ENCODE peak calls at places on chromosomes 1 and 21, in five cellular contexts. One of them, this sample, is unnamed.

GRCh38 chr1:164611754-164612642 is 53.0 kb downstream of the PBX1 start:
- DNase-seq in cardiac muscle cell: peak; percentile 68
- DNase-seq in left ventricle myocardium inferior: no peak
- DNase-seq in heart left ventricle: no peak
- DNase-seq in dorsolateral prefrontal cortex: no peak
- DNase-seq in this sample: peak; percentile 82

GRCh38 chr1:229159668-229160544 is 111.0 kb upstream of the RAB4A start:
- DNase-seq in cardiac muscle cell: no peak
- DNase-seq in left ventricle myocardium inferior: no peak
- DNase-seq in heart left ventricle: no peak
- DNase-seq in dorsolateral prefrontal cortex: no peak
- DNase-seq in this sample: no peak

GRCh38 chr21:46080171-46081021 is 17.5 kb upstream of the COL6A2 start:
- DNase-seq in cardiac muscle cell: peak; percentile 13
- DNase-seq in left ventricle myocardium inferior: peak; percentile 75
- DNase-seq in heart left ventricle: peak; percentile 82
- DNase-seq in dorsolateral prefrontal cortex: no peak
- DNase-seq in this sample: no peak

GRCh38 chr1:212752934-212753497 is 38.6 kb downstream of the NSL1 start:
- DNase-seq in cardiac muscle cell: no peak
- DNase-seq in left ventricle myocardium inferior: no peak
- DNase-seq in heart left ventricle: no peak
- DNase-seq in dorsolateral prefrontal cortex: no peak
- DNase-seq in this sample: no peak

GRCh38 chr1:235011599-235012435 is 116.8 kb downstream of the TOMM20 start:
- DNase-seq in cardiac muscle cell: no peak
- DNase-seq in left ventricle myocardium inferior: peak; percentile 55
- DNase-seq in heart left ventricle: peak; percentile 85
- DNase-seq in dorsolateral prefrontal cortex: peak; percentile 70
- DNase-seq in this sample: peak; percentile 92

GRCh38 chr1:40257313-40257687 is 736 bp upstream of the ZMPSTE24 start:
- DNase-seq in cardiac muscle cell: no peak
- DNase-seq in left ventricle myocardium inferior: no peak
- DNase-seq in heart left ventricle: no peak
- DNase-seq in dorsolateral prefrontal cortex: no peak
- DNase-seq in this sample: no peak

GRCh38 chr1:202861420-202862121 is 27.4 kb downstream of the RABIF start:
- DNase-seq in cardiac muscle cell: peak; percentile 98
- DNase-seq in left ventricle myocardium inferior: peak; percentile 94
- DNase-seq in heart left ventricle: peak; percentile 95
- DNase-seq in dorsolateral prefrontal cortex: peak; percentile 94
- DNase-seq in this sample: peak; percentile 97

GRCh38 chr21:39564200-39564599 is 48.5 kb upstream of the B3GALT5 start:
- DNase-seq in cardiac muscle cell: no peak
- DNase-seq in left ventricle myocardium inferior: peak; percentile 42
- DNase-seq in heart left ventricle: peak; percentile 81
- DNase-seq in dorsolateral prefrontal cortex: peak; percentile 21
- DNase-seq in this sample: no peak

GRCh38 chr1:37478890-37479254 is 4.5 kb downstream of the ZC3H12A start:
- DNase-seq in cardiac muscle cell: no peak
- DNase-seq in left ventricle myocardium inferior: no peak
- DNase-seq in heart left ventricle: no peak
- DNase-seq in dorsolateral prefrontal cortex: no peak
- DNase-seq in this sample: no peak

GRCh38 chr1:213689260-213689659 is 298.5 kb upstream of the PROX1 start:
- DNase-seq in cardiac muscle cell: no peak
- DNase-seq in left ventricle myocardium inferior: no peak
- DNase-seq in heart left ventricle: no peak
- DNase-seq in dorsolateral prefrontal cortex: no peak
- DNase-seq in this sample: no peak

DNA sequence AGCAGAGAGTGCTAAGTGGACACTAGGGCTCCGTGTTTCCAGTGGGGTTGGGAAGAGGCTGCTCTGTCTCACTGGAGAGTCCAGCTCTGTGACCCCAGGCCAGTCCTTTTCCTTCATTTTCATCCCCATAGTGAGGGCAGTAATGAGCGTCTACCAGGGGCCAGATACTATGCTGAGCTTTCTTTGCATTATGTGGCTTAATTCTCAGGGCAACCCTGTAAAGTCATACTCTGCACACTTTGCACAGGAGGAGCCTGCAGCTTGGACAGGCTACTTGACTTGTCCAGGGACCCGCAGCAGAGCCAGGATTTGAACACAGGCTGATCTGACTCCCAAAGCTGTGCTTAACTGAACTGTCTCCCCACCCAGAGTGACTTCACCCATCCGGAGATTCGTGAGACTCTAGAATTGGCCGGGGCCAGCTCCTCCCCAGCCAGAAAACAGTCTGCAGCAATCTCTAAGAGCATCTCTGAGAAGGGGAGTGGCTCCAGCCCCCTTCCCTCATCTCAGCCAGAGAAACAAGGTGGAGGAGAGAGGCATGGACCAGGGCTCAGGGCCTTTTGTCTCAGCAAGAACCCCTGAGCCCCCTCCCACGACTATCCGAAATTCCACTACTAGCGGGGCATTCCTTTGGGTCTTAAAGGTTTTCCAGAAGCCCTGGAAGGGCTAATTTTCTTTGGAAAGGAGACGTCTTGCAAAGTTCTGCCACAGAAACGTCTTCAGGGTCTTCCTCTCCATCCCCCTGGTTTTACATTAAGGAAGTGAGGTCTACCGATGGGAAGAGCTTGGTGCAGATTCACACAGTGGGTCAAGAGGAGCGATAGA is 864 bp upstream of the FNDC5 start:
- DNase-seq in cardiac muscle cell: no peak
- DNase-seq in left ventricle myocardium inferior: no peak
- DNase-seq in heart left ventricle: peak; percentile 35
- DNase-seq in dorsolateral prefrontal cortex: no peak
- DNase-seq in this sample: no peak
- H3K27ac ChIP-seq in cardiac muscle cell: no peak overlapping the region
- H3K27ac ChIP-seq in left ventricle myocardium inferior: peak overlapping the region; percentile 73
- H3K27ac ChIP-seq in heart left ventricle: peak overlapping the region; percentile 56
- H3K27ac ChIP-seq in dorsolateral prefrontal cortex: peak overlapping the region; percentile 65
- H3K27ac ChIP-seq in this sample: no peak overlapping the region

DNA sequence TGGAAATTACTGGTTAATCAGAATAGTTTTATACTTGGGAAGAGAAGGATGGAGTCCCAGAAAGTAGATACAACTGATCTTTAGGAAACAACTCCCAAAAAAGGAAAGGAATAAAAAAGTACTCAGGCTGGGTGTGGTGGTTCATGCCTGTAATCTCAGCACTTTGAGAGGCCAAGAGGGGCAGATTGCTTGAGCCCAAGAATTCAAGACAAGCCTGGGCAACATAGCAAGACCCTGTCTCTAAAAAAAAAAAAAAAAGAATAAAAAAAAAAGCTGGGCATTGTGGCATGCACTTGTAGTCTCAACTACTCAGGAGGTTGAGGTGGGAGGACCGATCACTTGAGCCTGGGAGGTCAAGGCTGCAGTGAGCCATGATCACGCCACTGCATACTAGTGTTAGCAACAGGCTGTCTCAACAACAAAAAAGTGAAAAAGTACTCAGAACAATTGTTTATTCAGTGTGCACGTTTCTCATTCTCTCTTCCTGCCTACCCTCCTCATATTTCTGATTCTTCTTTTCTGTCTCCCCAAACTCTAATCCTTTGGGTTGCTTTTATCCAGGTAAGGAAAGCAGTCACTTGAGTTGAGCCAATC is 2.2 kb upstream of the DHCR24 start:
- DNase-seq in cardiac muscle cell: no peak
- DNase-seq in left ventricle myocardium inferior: no peak
- DNase-seq in heart left ventricle: no peak
- DNase-seq in dorsolateral prefrontal cortex: no peak
- DNase-seq in this sample: no peak
- H3K27ac ChIP-seq in cardiac muscle cell: no peak overlapping the region
- H3K27ac ChIP-seq in left ventricle myocardium inferior: no peak overlapping the region
- H3K27ac ChIP-seq in heart left ventricle: no peak overlapping the region
- H3K27ac ChIP-seq in dorsolateral prefrontal cortex: no peak overlapping the region
- H3K27ac ChIP-seq in this sample: no peak overlapping the region

GRCh38 chr1:208187499-208188041 is 56.6 kb downstream of the PLXNA2 start:
- DNase-seq in cardiac muscle cell: no peak
- DNase-seq in left ventricle myocardium inferior: no peak
- DNase-seq in heart left ventricle: no peak
- DNase-seq in dorsolateral prefrontal cortex: no peak
- DNase-seq in this sample: no peak

GRCh38 chr1:208185801-208186201 is 58.4 kb downstream of the PLXNA2 start:
- DNase-seq in cardiac muscle cell: no peak
- DNase-seq in left ventricle myocardium inferior: no peak
- DNase-seq in heart left ventricle: no peak
- DNase-seq in dorsolateral prefrontal cortex: no peak
- DNase-seq in this sample: no peak

GRCh38 chr1:208182880-208183279 is 61.3 kb downstream of the PLXNA2 start:
- DNase-seq in cardiac muscle cell: no peak
- DNase-seq in left ventricle myocardium inferior: no peak
- DNase-seq in heart left ventricle: no peak
- DNase-seq in dorsolateral prefrontal cortex: no peak
- DNase-seq in this sample: no peak

GRCh38 chr1:208183977-208184901 is 59.9 kb downstream of the PLXNA2 start:
- DNase-seq in cardiac muscle cell: no peak
- DNase-seq in left ventricle myocardium inferior: no peak
- DNase-seq in heart left ventricle: peak; percentile 46
- DNase-seq in dorsolateral prefrontal cortex: peak; percentile 68
- DNase-seq in this sample: peak; percentile 99

GRCh38 chr1:208184993-208185703 is 59.0 kb downstream of the PLXNA2 start:
- DNase-seq in cardiac muscle cell: no peak
- DNase-seq in left ventricle myocardium inferior: no peak
- DNase-seq in heart left ventricle: no peak
- DNase-seq in dorsolateral prefrontal cortex: no peak
- DNase-seq in this sample: no peak
- H3K27ac ChIP-seq in cardiac muscle cell: no peak overlapping the region
- H3K27ac ChIP-seq in left ventricle myocardium inferior: peak overlapping the region; percentile 67
- H3K27ac ChIP-seq in heart left ventricle: no peak overlapping the region
- H3K27ac ChIP-seq in dorsolateral prefrontal cortex: peak overlapping the region; percentile 27
- H3K27ac ChIP-seq in this sample: peak overlapping the region; percentile 97

DNA sequence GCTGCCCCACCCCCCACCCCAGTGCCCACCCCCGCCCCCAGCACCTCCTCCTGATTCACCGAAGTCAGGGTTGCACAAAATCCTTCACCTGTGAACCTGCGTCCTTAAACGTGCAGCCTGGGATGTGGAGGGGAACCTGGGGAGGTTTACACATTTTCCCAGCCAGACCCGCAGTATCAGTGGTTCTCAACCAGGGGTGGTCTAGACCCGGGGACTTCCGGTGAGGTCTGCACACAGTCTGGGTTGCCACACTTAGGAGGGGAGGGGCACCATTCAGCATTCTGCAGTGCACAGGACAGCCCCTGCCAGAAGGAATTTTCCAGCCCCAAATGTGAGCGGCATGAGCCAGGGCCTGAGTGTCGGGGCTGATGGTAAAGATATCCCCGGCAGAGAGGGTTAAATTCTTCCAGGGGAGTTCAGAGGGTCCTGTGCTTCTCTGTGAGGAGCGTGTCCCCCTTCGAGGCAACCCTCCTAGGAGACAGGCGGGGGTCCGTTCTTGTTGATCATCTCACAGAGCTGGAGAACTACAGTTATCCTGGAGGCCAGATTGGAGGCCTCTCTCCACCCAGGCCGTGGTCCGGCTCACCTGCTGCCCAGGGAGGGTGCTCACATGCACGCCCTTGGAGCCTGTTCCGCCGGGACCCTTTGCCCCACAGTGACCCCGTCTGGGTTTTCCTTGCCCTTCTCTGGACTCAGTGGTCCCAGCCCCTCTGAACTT is 113.6 kb downstream of the SIK1 start:
- DNase-seq in cardiac muscle cell: no peak
- DNase-seq in left ventricle myocardium inferior: no peak
- DNase-seq in heart left ventricle: no peak
- DNase-seq in dorsolateral prefrontal cortex: no peak
- DNase-seq in this sample: no peak
- H3K27ac ChIP-seq in cardiac muscle cell: no peak overlapping the region
- H3K27ac ChIP-seq in left ventricle myocardium inferior: no peak overlapping the region
- H3K27ac ChIP-seq in heart left ventricle: no peak overlapping the region
- H3K27ac ChIP-seq in dorsolateral prefrontal cortex: no peak overlapping the region
- H3K27ac ChIP-seq in this sample: peak overlapping the region; percentile 93

DNA sequence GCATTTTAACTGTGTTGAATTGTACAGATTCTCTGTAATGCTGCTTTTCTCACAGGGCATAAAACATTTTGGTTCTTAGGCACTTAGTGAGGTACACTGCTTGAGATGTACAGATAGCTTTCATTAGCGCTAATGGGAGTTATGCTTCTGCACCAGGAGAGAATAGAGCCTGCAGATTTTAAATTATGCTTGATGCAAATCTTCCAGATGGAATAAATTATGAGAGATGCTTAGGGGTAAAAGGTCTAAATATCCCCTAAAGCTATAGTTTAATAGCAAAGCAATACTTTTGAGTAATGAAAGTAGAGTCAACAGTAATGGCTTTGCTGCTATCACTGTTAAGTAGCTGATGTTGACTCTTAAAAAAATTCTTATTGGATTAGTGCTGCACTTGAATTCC is 248.9 kb downstream of the S1PR1 start:
- DNase-seq in cardiac muscle cell: no peak
- DNase-seq in left ventricle myocardium inferior: no peak
- DNase-seq in heart left ventricle: no peak
- DNase-seq in dorsolateral prefrontal cortex: no peak
- DNase-seq in this sample: no peak
- H3K27ac ChIP-seq in cardiac muscle cell: no peak overlapping the region
- H3K27ac ChIP-seq in left ventricle myocardium inferior: no peak overlapping the region
- H3K27ac ChIP-seq in heart left ventricle: no peak overlapping the region
- H3K27ac ChIP-seq in dorsolateral prefrontal cortex: no peak overlapping the region
- H3K27ac ChIP-seq in this sample: no peak overlapping the region

DNA sequence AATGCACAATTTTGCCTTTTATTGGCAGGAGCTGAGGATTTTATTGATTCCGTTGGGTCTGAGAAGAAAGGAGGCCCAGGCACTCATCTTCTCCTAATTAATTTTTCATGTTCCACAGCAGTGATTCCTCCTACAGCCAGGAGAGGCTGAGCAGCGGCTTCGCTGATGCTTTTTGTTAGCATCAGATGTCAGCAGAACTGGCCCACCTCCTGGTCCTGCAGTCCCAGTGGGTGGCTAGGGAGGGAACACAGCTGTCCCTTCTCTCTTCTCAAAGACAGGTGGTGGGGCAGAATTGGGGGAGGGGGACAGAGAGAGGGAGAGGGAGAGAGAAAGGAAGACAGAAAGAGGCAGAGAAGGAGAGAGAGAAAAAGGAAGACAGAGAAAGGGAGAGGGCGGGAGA is 5.7 kb downstream of the MT1HL1 start:
- DNase-seq in cardiac muscle cell: peak; percentile 9
- DNase-seq in left ventricle myocardium inferior: peak; percentile 34
- DNase-seq in heart left ventricle: peak; percentile 60
- DNase-seq in dorsolateral prefrontal cortex: no peak
- DNase-seq in this sample: no peak
- H3K27ac ChIP-seq in cardiac muscle cell: peak overlapping the region; percentile 94
- H3K27ac ChIP-seq in left ventricle myocardium inferior: peak overlapping the region; percentile 96
- H3K27ac ChIP-seq in heart left ventricle: peak overlapping the region; percentile 93
- H3K27ac ChIP-seq in dorsolateral prefrontal cortex: no peak overlapping the region
- H3K27ac ChIP-seq in this sample: no peak overlapping the region

GRCh38 chr1:26221094-26221493 is 12.9 kb upstream of the CEP85 start:
- DNase-seq in cardiac muscle cell: no peak
- DNase-seq in left ventricle myocardium inferior: no peak
- DNase-seq in heart left ventricle: no peak
- DNase-seq in dorsolateral prefrontal cortex: no peak
- DNase-seq in this sample: no peak

GRCh38 chr1:26218906-26219494 is 15.0 kb upstream of the CEP85 start:
- DNase-seq in cardiac muscle cell: no peak
- DNase-seq in left ventricle myocardium inferior: peak; percentile 26
- DNase-seq in heart left ventricle: peak; percentile 54
- DNase-seq in dorsolateral prefrontal cortex: no peak
- DNase-seq in this sample: no peak

GRCh38 chr1:26225033-26225831 is 8.8 kb upstream of the CEP85 start:
- DNase-seq in cardiac muscle cell: peak; percentile 89
- DNase-seq in left ventricle myocardium inferior: peak; percentile 73
- DNase-seq in heart left ventricle: peak; percentile 82
- DNase-seq in dorsolateral prefrontal cortex: peak; percentile 63
- DNase-seq in this sample: no peak

GRCh38 chr1:26220199-26220912 is 13.6 kb upstream of the CEP85 start:
- DNase-seq in cardiac muscle cell: no peak
- DNase-seq in left ventricle myocardium inferior: no peak
- DNase-seq in heart left ventricle: no peak
- DNase-seq in dorsolateral prefrontal cortex: no peak
- DNase-seq in this sample: no peak

GRCh38 chr1:26224606-26225005 is 9.4 kb upstream of the CEP85 start:
- DNase-seq in cardiac muscle cell: no peak
- DNase-seq in left ventricle myocardium inferior: no peak
- DNase-seq in heart left ventricle: no peak
- DNase-seq in dorsolateral prefrontal cortex: no peak
- DNase-seq in this sample: no peak
- H3K27ac ChIP-seq in cardiac muscle cell: no peak overlapping the region
- H3K27ac ChIP-seq in left ventricle myocardium inferior: peak overlapping the region; percentile 71
- H3K27ac ChIP-seq in heart left ventricle: peak overlapping the region; percentile 54
- H3K27ac ChIP-seq in dorsolateral prefrontal cortex: no peak overlapping the region
- H3K27ac ChIP-seq in this sample: no peak overlapping the region

This sample was measured in RWPE1.